ENCODE peak calls at places on chromosomes 16 and 17, in nine cellular contexts. P is cardiac fibroblast, O is fibroblast of pulmonary artery, G is PC-3, W is psoas muscle, E is neural progenitor cell, Q is left lung, U is AG04450, L is skeletal muscle cell. X is an unnamed sample.

GRCh38 chr16:28839899-28840298 is 6.2 kb downstream of the TUFM start:
- DNase-seq in U (no peak), G (no peak), P (no peak), W (no peak), L (no peak), E (no peak), Q (no peak), O (no peak), X (no peak)

GRCh38 chr17:83055911-83056582 is 23.4 kb upstream of the METRNL start:
- DNase-seq in U (peak), L (peak), P (peak), G (peak), E (peak), W (no peak), O (peak), Q (no peak), X (peak)

GRCh38 chr17:33637534-33637933 is 344.4 kb upstream of the ASIC2 start:
- DNase-seq in L (no peak), G (no peak), P (no peak), Q (no peak), O (no peak), U (no peak), E (no peak), W (no peak), X (no peak)

GRCh38 chr17:47288531-47289116 is 35.0 kb downstream of the ITGB3 start:
- DNase-seq in Q (no peak), G (no peak), U (no peak), W (no peak), P (peak), O (peak), L (no peak), E (no peak), X (peak)

GRCh38 chr17:10357768-10358167 is 15.0 kb downstream of the MYH13 start:
- DNase-seq in G (peak), O (no peak), E (peak), Q (no peak), L (no peak), P (no peak), U (no peak), W (no peak), X (no peak)

GRCh38 chr16:49502136-49502881 is 128.7 kb downstream of the C16orf78 start:
- DNase-seq in U (no peak), E (no peak), O (no peak), W (no peak), G (no peak), Q (no peak), P (no peak), L (no peak), X (no peak)

GRCh38 chr16:89287777-89288576 is 70.5 kb downstream of the ZNF778 start:
- DNase-seq in O (no peak), W (no peak), E (no peak), L (no peak), G (no peak), Q (peak), P (no peak), U (no peak), X (no peak)

GRCh38 chr16:57590654-57591085 is 37.8 kb upstream of the ADGRG1 start:
- DNase-seq in Q (no peak), W (no peak), G (peak), L (peak), P (peak), E (no peak), U (no peak), O (peak), X (peak)

GRCh38 chr16:2121853-2122252 is 13.8 kb downstream of the PKD1 start:
- DNase-seq in O (no peak), W (peak), L (no peak), U (no peak), G (no peak), E (no peak), Q (no peak), P (no peak), X (no peak)

GRCh38 chr16:86571197-86571915 is 4.7 kb downstream of the FOXC2 start:
- DNase-seq in P (peak), E (no peak), G (no peak), L (no peak), Q (peak), W (no peak), U (no peak), O (no peak), X (peak)

GRCh38 chr17:78617371-78618061 is 40.3 kb upstream of the DNAH17 start:
- DNase-seq in W (peak), Q (no peak), U (no peak), L (no peak), G (no peak), O (no peak), E (no peak), P (no peak), X (no peak)

GRCh38 chr17:79650283-79650682 is 39.4 kb upstream of the RBFOX3 start:
- DNase-seq in U (no peak), Q (no peak), W (no peak), E (no peak), L (no peak), P (no peak), G (no peak), O (no peak), X (no peak)

GRCh38 chr17:31882571-31882970 is 18.9 kb downstream of the UTP6 start:
- DNase-seq in Q (no peak), P (no peak), G (no peak), W (no peak), U (no peak), E (no peak), O (no peak), L (no peak), X (no peak)

GRCh38 chr17:77297693-77298666 is 157.2 kb downstream of the SEC14L1 start:
- DNase-seq in O (no peak), P (no peak), W (no peak), U (no peak), E (no peak), Q (no peak), G (no peak), L (no peak), X (peak)

GRCh38 chr16:72785886-72786285 is 262.0 kb downstream of the ZFHX3 start:
- DNase-seq in L (no peak), P (peak), Q (no peak), G (no peak), E (no peak), U (no peak), O (peak), W (no peak), X (peak)

GRCh38 chr17:64054304-64054703 is 33.9 kb upstream of the ICAM2 start:
- DNase-seq in U (no peak), E (no peak), G (no peak), Q (no peak), W (no peak), L (no peak), P (no peak), O (no peak), X (no peak)

GRCh38 chr16:87207509-87207908 is 109.7 kb downstream of the C16orf95 start:
- DNase-seq in P (peak), L (peak), O (peak), W (no peak), E (no peak), G (no peak), Q (no peak), U (peak), X (peak)

GRCh38 chr17:15406081-15406480 is 61.3 kb downstream of the CDRT4 start:
- DNase-seq in W (no peak), Q (no peak), U (no peak), P (no peak), E (no peak), L (no peak), G (no peak), O (no peak), X (no peak)

GRCh38 chr17:28372203-28372944 is 880 bp downstream of the SARM1 start:
- DNase-seq in Q (peak), W (peak), O (peak), U (no peak), E (peak), P (peak), G (no peak), L (no peak), X (peak)

GRCh38 chr16:89431158-89431584 is 59.2 kb downstream of the ANKRD11 start:
- DNase-seq in P (peak), U (peak), O (no peak), Q (no peak), E (no peak), W (peak), G (no peak), L (no peak), X (no peak)

GRCh38 chr17:29124135-29124930 is 55.9 kb downstream of the MYO18A start:
- DNase-seq in E (peak), L (no peak), W (no peak), G (peak), Q (peak), P (peak), O (peak), U (no peak), X (peak)

GRCh38 chr17:63349478-63350000 is 96.6 kb downstream of the CYB561 start:
- DNase-seq in E (no peak), U (no peak), P (peak), G (no peak), O (peak), L (peak), Q (no peak), W (no peak), X (no peak)

GRCh38 chr16:10181196-10182162 is 749 bp downstream of the GRIN2A start:
- DNase-seq in E (peak), L (no peak), U (no peak), O (peak), G (peak), P (peak), Q (peak), W (peak), X (peak)

GRCh38 chr17:83194189-83194565 is 114.8 kb downstream of the METRNL start:
- DNase-seq in L (no peak), W (peak), E (no peak), Q (peak), G (no peak), O (no peak), P (no peak), U (no peak), X (no peak)

GRCh38 chr17:32222621-32223020 is 43.0 kb upstream of the RHBDL3 start:
- DNase-seq in P (peak), W (no peak), E (no peak), Q (no peak), O (no peak), G (peak), U (no peak), L (no peak), X (peak)

GRCh38 chr17:76683011-76683755 is 27.6 kb downstream of the MXRA7 start:
- DNase-seq in U (no peak), O (no peak), P (no peak), E (peak), Q (no peak), W (no peak), G (no peak), L (no peak), X (no peak)

GRCh38 chr17:1347681-1348318 is 52.2 kb downstream of the YWHAE start:
- DNase-seq in Q (no peak), G (no peak), E (no peak), U (no peak), W (peak), L (no peak), P (peak), O (no peak), X (peak)
- H3K4me3 ChIP-seq in Q (no peak), G (no peak), E (no peak), U (no peak), W (peak), L (no peak), P (no peak), O (no peak), X (peak)

DNA sequence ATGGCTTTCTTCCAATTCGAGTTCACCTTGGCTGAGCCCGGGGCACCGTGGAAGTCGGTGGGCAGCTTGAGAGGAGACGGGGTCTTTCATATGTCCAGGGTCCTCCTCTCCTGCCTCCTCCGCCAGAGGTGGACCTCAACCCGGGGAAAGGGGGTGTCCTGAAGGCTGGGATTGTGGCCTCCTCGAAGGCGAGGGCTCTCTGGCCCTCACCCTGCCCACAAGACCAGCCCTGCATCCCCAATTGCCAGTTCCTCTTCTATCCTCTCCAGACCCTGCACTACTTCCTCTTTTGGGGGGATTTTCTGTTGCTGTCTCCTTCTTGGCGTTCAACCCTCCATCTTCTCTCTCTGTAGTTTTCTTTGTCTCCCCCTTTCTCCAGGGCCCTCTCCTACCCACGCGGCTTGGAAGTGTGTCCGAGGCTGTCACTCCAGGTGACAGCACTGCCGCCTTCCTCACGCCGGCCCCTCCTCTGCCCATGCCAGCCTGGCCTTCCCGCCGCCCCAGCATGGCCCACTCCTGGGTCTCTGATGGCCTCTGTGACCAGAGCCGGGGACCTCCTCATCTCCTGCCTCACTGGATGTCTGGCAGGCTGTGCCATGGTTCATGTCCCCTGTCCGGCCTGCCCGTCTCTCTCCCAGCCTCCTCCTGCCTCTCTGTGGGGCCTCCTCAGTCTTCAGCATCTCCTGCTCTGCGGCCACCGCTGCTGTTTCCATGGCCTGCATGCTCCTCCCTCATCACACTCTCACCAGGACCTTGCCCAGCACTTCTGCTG is 2.4 kb upstream of the ITGAX start:
- DNase-seq in Q (peak), W (no peak), U (no peak), O (no peak), P (no peak), E (no peak), G (no peak), L (no peak), X (no peak)
- H3K4me3 ChIP-seq in Q (no peak), W (no peak), U (no peak), O (no peak), P (no peak), E (no peak), G (no peak), L (no peak), X (no peak)

GRCh38 chr16:8589293-8590160 is 784 bp downstream of the TMEM114 start:
- DNase-seq in G (no peak), W (no peak), Q (no peak), O (no peak), L (no peak), P (no peak), E (peak), U (no peak), X (no peak)
- H3K4me3 ChIP-seq in G (no peak), W (no peak), Q (no peak), O (no peak), L (no peak), P (no peak), E (peak), U (no peak), X (peak)

DNA sequence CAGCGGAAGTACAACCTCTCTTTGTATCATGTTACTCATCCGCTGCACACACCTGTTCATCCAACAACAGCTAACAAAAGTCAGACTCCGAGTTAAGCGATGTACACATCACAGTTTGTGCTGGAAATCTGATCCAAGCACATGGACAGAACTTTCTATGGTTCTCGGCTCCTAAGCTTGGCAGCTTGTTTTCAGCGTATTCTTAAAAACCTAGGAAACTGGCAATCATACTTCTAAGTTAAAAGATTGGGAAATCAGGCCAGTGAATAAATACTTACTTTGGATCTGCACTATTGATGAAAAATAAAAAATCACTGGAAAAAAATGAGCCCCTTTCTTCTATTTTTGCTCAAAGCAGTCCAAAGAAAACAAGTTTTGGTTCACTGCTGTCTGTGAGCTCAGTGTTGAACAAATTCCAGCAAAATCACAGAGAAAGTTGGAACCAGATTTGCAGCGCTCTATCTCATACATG is 71.4 kb upstream of the CREBBP start:
- DNase-seq in U (no peak), G (no peak), E (no peak), W (no peak), Q (no peak), P (peak), L (peak), O (peak), X (peak)
- H3K4me3 ChIP-seq in U (no peak), G (no peak), E (no peak), W (no peak), Q (no peak), P (no peak), L (no peak), O (no peak), X (no peak)

DNA sequence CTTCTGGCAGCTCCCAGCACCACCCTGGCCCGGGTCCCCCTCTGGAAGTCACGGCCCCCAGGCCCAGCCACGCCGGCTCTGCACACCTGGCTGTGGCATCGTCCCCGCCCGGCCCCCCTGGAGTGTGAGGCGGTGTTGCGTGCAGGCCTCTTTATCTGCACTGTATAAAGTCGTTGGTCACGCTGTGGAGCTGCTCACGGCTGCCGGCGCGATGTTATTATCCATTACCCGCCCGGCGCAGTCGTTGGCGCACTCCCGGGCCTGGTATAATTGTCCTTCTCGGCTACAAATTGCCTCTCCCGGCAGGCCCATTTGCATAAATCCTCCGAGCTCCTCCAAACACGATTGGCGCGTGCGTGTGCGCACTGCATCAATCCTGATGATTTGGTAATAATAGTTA is 57.8 kb downstream of the BAHCC1 start:
- DNase-seq in E (no peak), U (no peak), P (no peak), Q (no peak), G (no peak), O (no peak), W (no peak), L (no peak), X (no peak)
- H3K4me3 ChIP-seq in E (no peak), U (no peak), P (no peak), Q (no peak), G (no peak), O (no peak), W (no peak), L (no peak), X (no peak)

DNA sequence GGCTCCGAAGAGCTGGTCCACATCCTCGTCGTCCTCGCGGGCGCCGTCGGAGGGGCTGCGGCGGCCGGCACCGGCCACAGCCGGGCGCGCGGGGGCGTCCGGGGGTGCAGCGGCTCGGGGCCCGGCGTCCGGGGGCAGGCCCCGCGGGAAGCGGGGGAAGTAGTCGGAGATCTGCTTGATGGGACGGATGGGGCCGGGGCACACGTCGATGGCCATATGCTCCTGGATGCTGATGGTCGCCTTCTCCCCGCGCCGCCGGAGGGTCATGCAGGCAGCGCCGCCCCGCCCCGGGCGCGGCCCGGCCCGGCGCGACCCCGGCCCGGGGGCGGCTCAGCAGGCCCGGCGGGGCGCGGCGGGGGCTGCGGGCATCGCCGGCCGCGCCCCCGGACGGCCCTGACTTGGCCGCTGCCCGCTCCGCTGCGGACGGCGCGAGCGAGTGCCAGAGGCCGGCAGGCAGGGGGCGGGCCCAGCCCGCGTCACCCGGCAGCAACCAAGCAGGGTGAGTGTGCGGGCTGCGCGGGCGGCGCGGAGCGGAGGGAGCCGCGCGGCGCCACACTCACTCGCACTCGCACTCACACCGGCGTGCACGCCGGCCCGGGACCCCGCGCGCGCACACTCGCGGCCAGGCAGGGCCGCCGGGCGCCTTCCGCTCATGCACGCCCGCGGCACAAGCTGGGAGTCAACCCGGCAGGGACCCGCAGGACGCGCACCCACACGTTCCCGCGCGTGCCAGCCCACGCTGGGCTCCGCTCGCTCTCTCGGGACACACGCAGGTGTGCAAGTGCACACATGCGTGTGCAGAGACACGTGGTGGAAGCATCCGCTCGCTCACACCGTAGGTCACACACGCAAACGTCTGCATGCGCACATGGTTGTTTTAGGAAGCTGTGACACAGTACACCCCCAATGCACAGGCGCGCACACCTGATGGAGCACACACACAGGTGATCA is at the start of gene DOC2B:
- DNase-seq in O (peak), P (peak), W (peak), Q (peak), G (peak), E (peak), L (no peak), U (no peak), X (peak)
- H3K4me3 ChIP-seq in O (no peak), P (no peak), W (peak), Q (peak), G (peak), E (peak), L (no peak), U (no peak), X (no peak)

X was measured in choroid plexus epithelial cell.